ENCODE peak calls at places on chromosomes 4 and X, in five cellular contexts. E is frontal cortex, B is adipocyte, D is T-helper 9 cell, L is fibroblast of pulmonary artery. Z is an unnamed sample.

GRCh38 chrX:15985937-15986336 is 131.3 kb upstream of the AP1S2 start:
- DNase-seq in L (no peak), D (no peak), B (no peak), E (no peak), Z (no peak)

GRCh38 chrX:47489507-47490275 is 6.7 kb upstream of the ZNF41 start:
- DNase-seq in E (no peak), L (no peak), D (no peak), B (no peak), Z (no peak)

GRCh38 chrX:21711126-21711847 is 46.6 kb downstream of the SMPX start:
- DNase-seq in E (no peak), D (no peak), L (no peak), B (no peak), Z (no peak)

GRCh38 chr4:152820073-152820472 is 40.3 kb downstream of the ARFIP1 start:
- DNase-seq in E (no peak), B (no peak), D (no peak), L (no peak), Z (no peak)

GRCh38 chr4:117421706-117422105 is 336.3 kb upstream of the TRAM1L1 start:
- DNase-seq in B (no peak), L (no peak), E (no peak), D (no peak), Z (no peak)

GRCh38 chr4:53349201-53349600 is 16.7 kb downstream of the SCFD2 start:
- DNase-seq in L (no peak), D (no peak), B (no peak), E (no peak), Z (no peak)

GRCh38 chr4:105741548-105741947 is 33.0 kb downstream of the GSTCD start:
- DNase-seq in D (no peak), E (no peak), L (no peak), B (peak), Z (no peak)

GRCh38 chrX:13180807-13181206 is 136.4 kb upstream of the FAM9C start:
- DNase-seq in E (no peak), D (no peak), L (peak), B (no peak), Z (no peak)

GRCh38 chr4:81839347-81840042 is 367.8 kb upstream of the RASGEF1B start:
- DNase-seq in L (no peak), E (no peak), D (no peak), B (no peak), Z (no peak)

GRCh38 chrX:150696836-150697235 is 3.6 kb downstream of the MTMR1 start:
- DNase-seq in B (no peak), L (no peak), E (no peak), D (no peak), Z (no peak)

GRCh38 chr4:2251073-2251794 is 9.3 kb upstream of the HAUS3 start:
- DNase-seq in L (no peak), E (peak), B (no peak), D (no peak), Z (no peak)

GRCh38 chrX:71542825-71543224 is 9.9 kb downstream of the OGT start:
- DNase-seq in D (no peak), E (no peak), L (no peak), B (no peak), Z (no peak)

GRCh38 chrX:43741843-43742573 is 85.9 kb downstream of the MAOA start:
- DNase-seq in D (no peak), B (peak), E (no peak), L (peak), Z (no peak)

GRCh38 chr4:170805352-170805751 is 715.6 kb upstream of the AADAT start:
- DNase-seq in E (no peak), D (no peak), B (no peak), L (no peak), Z (no peak)

GRCh38 chr4:48127231-48127881 is 6.7 kb downstream of the TXK start:
- DNase-seq in B (no peak), L (no peak), E (no peak), D (no peak), Z (no peak)

GRCh38 chr4:7547368-7548040 is 112.8 kb upstream of the PSAPL1 start:
- DNase-seq in L (no peak), B (peak), D (no peak), E (no peak), Z (no peak)

GRCh38 chr4:173273956-173274355 is 60.2 kb downstream of the HMGB2 start:
- DNase-seq in D (no peak), L (no peak), E (no peak), B (peak), Z (no peak)

Z was measured in CD4-positive, alpha-beta T cell.